ENCODE peak calls at places on chromosomes 16 and 17, in seven cellular contexts. One of them, this sample, is unnamed.

GRCh38 chr16:23435500-23435899 is 17.5 kb downstream of the COG7 start:
- DNase-seq in colonic mucosa: peak; percentile 72
- DNase-seq in upper lobe of right lung: peak; percentile 83
- DNase-seq in cardiac muscle cell: peak; percentile 67
- DNase-seq in left ventricle myocardium inferior: peak; percentile 39
- DNase-seq in Calu3: peak; percentile 79
- DNase-seq in osteoblast: no peak
- DNase-seq in this sample: no peak

GRCh38 chr16:13021996-13022395 is 120.6 kb downstream of the SHISA9 start:
- DNase-seq in colonic mucosa: no peak
- DNase-seq in upper lobe of right lung: no peak
- DNase-seq in cardiac muscle cell: no peak
- DNase-seq in left ventricle myocardium inferior: no peak
- DNase-seq in Calu3: no peak
- DNase-seq in osteoblast: no peak
- DNase-seq in this sample: no peak

GRCh38 chr16:89172171-89172900 is 788 bp downstream of the CDH15 start:
- DNase-seq in colonic mucosa: no peak
- DNase-seq in upper lobe of right lung: no peak
- DNase-seq in cardiac muscle cell: no peak
- DNase-seq in left ventricle myocardium inferior: no peak
- DNase-seq in Calu3: no peak
- DNase-seq in osteoblast: peak; percentile 85
- DNase-seq in this sample: no peak

GRCh38 chr17:34820922-34821321 is 140.3 kb downstream of the CCT6B start:
- DNase-seq in colonic mucosa: no peak
- DNase-seq in upper lobe of right lung: no peak
- DNase-seq in cardiac muscle cell: no peak
- DNase-seq in left ventricle myocardium inferior: no peak
- DNase-seq in Calu3: peak; percentile 30
- DNase-seq in osteoblast: no peak
- DNase-seq in this sample: no peak

GRCh38 chr17:45361976-45362375 is 45.2 kb upstream of the MAP3K14 start:
- DNase-seq in colonic mucosa: no peak
- DNase-seq in upper lobe of right lung: peak; percentile 44
- DNase-seq in cardiac muscle cell: no peak
- DNase-seq in left ventricle myocardium inferior: no peak
- DNase-seq in Calu3: no peak
- DNase-seq in osteoblast: peak; percentile 14
- DNase-seq in this sample: no peak

GRCh38 chr17:55284001-55284884 is 19.5 kb downstream of the HLF start:
- DNase-seq in colonic mucosa: no peak
- DNase-seq in upper lobe of right lung: no peak
- DNase-seq in cardiac muscle cell: no peak
- DNase-seq in left ventricle myocardium inferior: no peak
- DNase-seq in Calu3: peak; percentile 29
- DNase-seq in osteoblast: no peak
- DNase-seq in this sample: no peak

GRCh38 chr16:79434771-79435170 is 165.8 kb downstream of the MAF start:
- DNase-seq in colonic mucosa: no peak
- DNase-seq in upper lobe of right lung: no peak
- DNase-seq in cardiac muscle cell: no peak
- DNase-seq in left ventricle myocardium inferior: no peak
- DNase-seq in Calu3: no peak
- DNase-seq in osteoblast: no peak
- DNase-seq in this sample: no peak

GRCh38 chr16:35908942-35909341 is 2449.5 kb downstream of the TP53TG3F start:
- DNase-seq in colonic mucosa: no peak
- DNase-seq in upper lobe of right lung: no peak
- DNase-seq in cardiac muscle cell: no peak
- DNase-seq in left ventricle myocardium inferior: no peak
- DNase-seq in Calu3: no peak
- DNase-seq in osteoblast: no peak
- DNase-seq in this sample: no peak

GRCh38 chr16:47886631-47887415 is 269.0 kb downstream of the ABCC12 start:
- DNase-seq in colonic mucosa: no peak
- DNase-seq in upper lobe of right lung: no peak
- DNase-seq in cardiac muscle cell: no peak
- DNase-seq in left ventricle myocardium inferior: no peak
- DNase-seq in Calu3: no peak
- DNase-seq in osteoblast: no peak
- DNase-seq in this sample: no peak

GRCh38 chr16:30619643-30620042 is 9.5 kb upstream of the ZNF689 start:
- DNase-seq in colonic mucosa: no peak
- DNase-seq in upper lobe of right lung: no peak
- DNase-seq in cardiac muscle cell: no peak
- DNase-seq in left ventricle myocardium inferior: no peak
- DNase-seq in Calu3: no peak
- DNase-seq in osteoblast: no peak
- DNase-seq in this sample: no peak

GRCh38 chr17:57906910-57907309 is 48.3 kb downstream of the CUEDC1 start:
- DNase-seq in colonic mucosa: no peak
- DNase-seq in upper lobe of right lung: no peak
- DNase-seq in cardiac muscle cell: peak; percentile 42
- DNase-seq in left ventricle myocardium inferior: no peak
- DNase-seq in Calu3: no peak
- DNase-seq in osteoblast: no peak
- DNase-seq in this sample: no peak

GRCh38 chr16:84370723-84371552 is 2.6 kb downstream of the ATP2C2 start:
- DNase-seq in colonic mucosa: peak; percentile 57
- DNase-seq in upper lobe of right lung: no peak
- DNase-seq in cardiac muscle cell: no peak
- DNase-seq in left ventricle myocardium inferior: no peak
- DNase-seq in Calu3: peak; percentile 36
- DNase-seq in osteoblast: peak; percentile 54
- DNase-seq in this sample: no peak

GRCh38 chr17:19317359-19318095 is 45.0 kb downstream of the B9D1 start:
- DNase-seq in colonic mucosa: peak; percentile 82
- DNase-seq in upper lobe of right lung: peak; percentile 64
- DNase-seq in cardiac muscle cell: peak; percentile 88
- DNase-seq in left ventricle myocardium inferior: peak; percentile 85
- DNase-seq in Calu3: no peak
- DNase-seq in osteoblast: peak; percentile 83
- DNase-seq in this sample: peak; percentile 57

GRCh38 chr16:10765772-10766171 is 22.1 kb downstream of the NUBP1 start:
- DNase-seq in colonic mucosa: no peak
- DNase-seq in upper lobe of right lung: no peak
- DNase-seq in cardiac muscle cell: no peak
- DNase-seq in left ventricle myocardium inferior: no peak
- DNase-seq in Calu3: no peak
- DNase-seq in osteoblast: no peak
- DNase-seq in this sample: no peak

GRCh38 chr17:288802-289356 is 63.7 kb downstream of the RPH3AL start:
- DNase-seq in colonic mucosa: no peak
- DNase-seq in upper lobe of right lung: peak; percentile 27
- DNase-seq in cardiac muscle cell: no peak
- DNase-seq in left ventricle myocardium inferior: no peak
- DNase-seq in Calu3: no peak
- DNase-seq in osteoblast: peak; percentile 59
- DNase-seq in this sample: no peak

GRCh38 chr16:85832578-85833539 is 33.4 kb downstream of the COX4I1 start:
- DNase-seq in colonic mucosa: no peak
- DNase-seq in upper lobe of right lung: no peak
- DNase-seq in cardiac muscle cell: no peak
- DNase-seq in left ventricle myocardium inferior: no peak
- DNase-seq in Calu3: no peak
- DNase-seq in osteoblast: no peak
- DNase-seq in this sample: no peak

GRCh38 chr17:44002141-44002848 is 2.1 kb upstream of the NAGS start:
- DNase-seq in colonic mucosa: no peak
- DNase-seq in upper lobe of right lung: no peak
- DNase-seq in cardiac muscle cell: no peak
- DNase-seq in left ventricle myocardium inferior: no peak
- DNase-seq in Calu3: no peak
- DNase-seq in osteoblast: peak; percentile 94
- DNase-seq in this sample: no peak

GRCh38 chr16:14510939-14511797 is 118.9 kb downstream of the PARN start:
- DNase-seq in colonic mucosa: no peak
- DNase-seq in upper lobe of right lung: no peak
- DNase-seq in cardiac muscle cell: no peak
- DNase-seq in left ventricle myocardium inferior: no peak
- DNase-seq in Calu3: no peak
- DNase-seq in osteoblast: no peak
- DNase-seq in this sample: no peak

GRCh38 chr17:4901648-4902344 is 1.1 kb downstream of the CHRNE start:
- DNase-seq in colonic mucosa: peak; percentile 76
- DNase-seq in upper lobe of right lung: peak; percentile 86
- DNase-seq in cardiac muscle cell: no peak
- DNase-seq in left ventricle myocardium inferior: peak; percentile 61
- DNase-seq in Calu3: no peak
- DNase-seq in osteoblast: peak; percentile 90
- DNase-seq in this sample: no peak

GRCh38 chr16:56916571-56917403 is 15.2 kb upstream of the HERPUD1 start:
- DNase-seq in colonic mucosa: no peak
- DNase-seq in upper lobe of right lung: no peak
- DNase-seq in cardiac muscle cell: no peak
- DNase-seq in left ventricle myocardium inferior: no peak
- DNase-seq in Calu3: no peak
- DNase-seq in osteoblast: peak; percentile 87
- DNase-seq in this sample: no peak

GRCh38 chr16:12210925-12211869 is 234.7 kb downstream of the SNX29 start:
- DNase-seq in colonic mucosa: no peak
- DNase-seq in upper lobe of right lung: no peak
- DNase-seq in cardiac muscle cell: no peak
- DNase-seq in left ventricle myocardium inferior: no peak
- DNase-seq in Calu3: peak; percentile 47
- DNase-seq in osteoblast: no peak
- DNase-seq in this sample: no peak

GRCh38 chr17:1829189-1829578 is 518 bp downstream of the SMYD4 start:
- DNase-seq in colonic mucosa: peak; percentile 63
- DNase-seq in upper lobe of right lung: no peak
- DNase-seq in cardiac muscle cell: no peak
- DNase-seq in left ventricle myocardium inferior: no peak
- DNase-seq in Calu3: peak; percentile 10
- DNase-seq in osteoblast: no peak
- DNase-seq in this sample: no peak

GRCh38 chr16:25707982-25708583 is 16.3 kb downstream of the HS3ST4 start:
- DNase-seq in colonic mucosa: peak; percentile 22
- DNase-seq in upper lobe of right lung: no peak
- DNase-seq in cardiac muscle cell: peak; percentile 50
- DNase-seq in left ventricle myocardium inferior: no peak
- DNase-seq in Calu3: peak; percentile 36
- DNase-seq in osteoblast: no peak
- DNase-seq in this sample: no peak
- TF ChIP-seq CTCF in colonic mucosa: peak; percentile 34
- TF ChIP-seq CTCF in upper lobe of right lung: peak; percentile 29
- TF ChIP-seq CTCF in cardiac muscle cell: no peak
- TF ChIP-seq CTCF in left ventricle myocardium inferior: no peak
- TF ChIP-seq CTCF in Calu3: no peak
- TF ChIP-seq CTCF in osteoblast: no peak
- TF ChIP-seq CTCF in this sample: peak; percentile 18

DNA sequence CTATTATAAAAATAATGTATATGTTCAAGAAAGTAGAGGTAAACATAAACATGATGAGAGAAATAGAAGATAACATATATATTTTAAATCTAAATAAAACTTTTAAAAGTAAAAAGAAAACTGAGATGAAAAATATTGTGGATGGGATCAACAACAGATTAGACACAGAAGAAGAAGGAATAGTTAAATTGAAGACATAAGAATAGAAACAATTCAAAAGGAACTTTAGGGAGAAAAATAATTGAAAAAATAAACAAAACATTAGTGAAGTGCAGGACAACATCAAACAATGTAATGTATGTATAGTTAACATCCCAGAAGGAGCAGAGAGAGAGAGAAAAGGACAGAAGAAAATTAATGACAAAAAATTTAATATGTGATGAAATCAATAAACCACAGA is 228.1 kb upstream of the TNRC6C start:
- DNase-seq in colonic mucosa: no peak
- DNase-seq in upper lobe of right lung: no peak
- DNase-seq in cardiac muscle cell: no peak
- DNase-seq in left ventricle myocardium inferior: no peak
- DNase-seq in Calu3: no peak
- DNase-seq in osteoblast: no peak
- DNase-seq in this sample: no peak
- TF ChIP-seq CTCF in colonic mucosa: no peak
- TF ChIP-seq CTCF in upper lobe of right lung: no peak
- TF ChIP-seq CTCF in cardiac muscle cell: no peak
- TF ChIP-seq CTCF in left ventricle myocardium inferior: no peak
- TF ChIP-seq CTCF in Calu3: no peak
- TF ChIP-seq CTCF in osteoblast: no peak
- TF ChIP-seq CTCF in this sample: no peak

GRCh38 chr17:13030459-13031305 is 12.9 kb upstream of the ELAC2 start:
- DNase-seq in colonic mucosa: peak; percentile 47
- DNase-seq in upper lobe of right lung: no peak
- DNase-seq in cardiac muscle cell: peak; percentile 58
- DNase-seq in left ventricle myocardium inferior: no peak
- DNase-seq in Calu3: peak; percentile 36
- DNase-seq in osteoblast: peak; percentile 84
- DNase-seq in this sample: no peak
- TF ChIP-seq CTCF in colonic mucosa: peak; percentile 84
- TF ChIP-seq CTCF in upper lobe of right lung: peak; percentile 87
- TF ChIP-seq CTCF in cardiac muscle cell: peak; percentile 79
- TF ChIP-seq CTCF in left ventricle myocardium inferior: peak; percentile 80
- TF ChIP-seq CTCF in Calu3: peak; percentile 55
- TF ChIP-seq CTCF in osteoblast: peak; percentile 90
- TF ChIP-seq CTCF in this sample: peak; percentile 97

GRCh38 chr17:75875940-75876189 is 2.5 kb downstream of the TRIM47 start:
- DNase-seq in colonic mucosa: no peak
- DNase-seq in upper lobe of right lung: no peak
- DNase-seq in cardiac muscle cell: no peak
- DNase-seq in left ventricle myocardium inferior: no peak
- DNase-seq in Calu3: no peak
- DNase-seq in osteoblast: no peak
- DNase-seq in this sample: no peak

GRCh38 chr17:75876938-75877751 is 1.2 kb downstream of the TRIM47 start:
- DNase-seq in colonic mucosa: peak; percentile 90
- DNase-seq in upper lobe of right lung: peak; percentile 91
- DNase-seq in cardiac muscle cell: no peak
- DNase-seq in left ventricle myocardium inferior: peak; percentile 96
- DNase-seq in Calu3: peak; percentile 82
- DNase-seq in osteoblast: peak; percentile 99
- DNase-seq in this sample: no peak

GRCh38 chr17:75876190-75876937 is 2.0 kb downstream of the TRIM47 start:
- DNase-seq in colonic mucosa: peak; percentile 90
- DNase-seq in upper lobe of right lung: peak; percentile 77
- DNase-seq in cardiac muscle cell: no peak
- DNase-seq in left ventricle myocardium inferior: peak; percentile 51
- DNase-seq in Calu3: peak; percentile 91
- DNase-seq in osteoblast: peak; percentile 87
- DNase-seq in this sample: no peak

GRCh38 chr17:75877752-75878173 is 618 bp downstream of the TRIM47 start:
- DNase-seq in colonic mucosa: peak; percentile 81
- DNase-seq in upper lobe of right lung: peak; percentile 89
- DNase-seq in cardiac muscle cell: peak; percentile 81
- DNase-seq in left ventricle myocardium inferior: peak; percentile 75
- DNase-seq in Calu3: peak; percentile 84
- DNase-seq in osteoblast: peak; percentile 95
- DNase-seq in this sample: peak; percentile 78

GRCh38 chr17:75878174-75878998 is at the start of gene TRIM47:
- DNase-seq in colonic mucosa: peak; percentile 78
- DNase-seq in upper lobe of right lung: peak; percentile 82
- DNase-seq in cardiac muscle cell: peak; percentile 49
- DNase-seq in left ventricle myocardium inferior: peak; percentile 80
- DNase-seq in Calu3: peak; percentile 66
- DNase-seq in osteoblast: peak; percentile 94
- DNase-seq in this sample: no peak
- TF ChIP-seq CTCF in colonic mucosa: no peak
- TF ChIP-seq CTCF in upper lobe of right lung: no peak
- TF ChIP-seq CTCF in cardiac muscle cell: peak; percentile 23
- TF ChIP-seq CTCF in left ventricle myocardium inferior: peak; percentile 29
- TF ChIP-seq CTCF in Calu3: no peak
- TF ChIP-seq CTCF in osteoblast: no peak
- TF ChIP-seq CTCF in this sample: no peak

This sample was measured in mesothelial cell of epicardium.